ENCODE peak calls at places on chromosomes 2 and 18, in seven cellular contexts. A is lower leg skin, J is thoracic aorta, X is heart right ventricle, D is colonic mucosa, O is A549, G is cardiac muscle cell. C is an unnamed sample.

GRCh38 chr18:32339062-32339461 is 131.6 kb downstream of the GAREM1 start:
- DNase-seq in X (no peak), A (no peak), J (no peak), D (no peak), G (no peak), O (no peak), C (no peak)

GRCh38 chr2:41129988-41130387 is 678.1 kb upstream of the SLC8A1 start:
- DNase-seq in D (no peak), O (no peak), J (no peak), X (no peak), G (no peak), A (no peak), C (no peak)

GRCh38 chr2:105796131-105796638 is 51.5 kb downstream of the NCK2 start:
- DNase-seq in G (peak), A (peak), O (no peak), D (no peak), X (no peak), J (no peak), C (no peak)

GRCh38 chr2:199602271-199602895 is 144.6 kb upstream of the SATB2 start:
- DNase-seq in J (no peak), O (peak), X (no peak), G (peak), D (peak), A (no peak), C (no peak)

GRCh38 chr18:10023853-10024638 is 110.2 kb downstream of the VAPA start:
- DNase-seq in X (no peak), G (no peak), J (no peak), O (no peak), D (no peak), A (peak), C (no peak)

GRCh38 chr2:227536445-227536844 is 62.2 kb upstream of the SCYGR2 start:
- DNase-seq in D (no peak), O (peak), X (no peak), A (no peak), J (no peak), G (peak), C (no peak)

GRCh38 chr2:109611467-109612095 is 2.2 kb downstream of the SEPTIN10 start:
- DNase-seq in O (peak), G (peak), D (no peak), A (no peak), X (no peak), J (no peak), C (no peak)

GRCh38 chr2:218605438-218605837 is 2.3 kb upstream of the PLCD4 start:
- DNase-seq in O (no peak), X (peak), D (no peak), J (no peak), A (no peak), G (peak), C (no peak)

GRCh38 chr2:98589489-98589888 is 18.8 kb downstream of the COA5 start:
- DNase-seq in G (no peak), X (no peak), A (no peak), O (no peak), J (no peak), D (no peak), C (no peak)

GRCh38 chr2:119439574-119440500 is 8.2 kb downstream of the TMEM37 start:
- DNase-seq in X (no peak), G (no peak), D (no peak), J (no peak), O (no peak), A (no peak), C (no peak)

GRCh38 chr2:177284531-177284930 is 20.0 kb upstream of the NFE2L2 start:
- DNase-seq in D (no peak), O (no peak), J (no peak), A (no peak), G (no peak), X (no peak), C (no peak)

GRCh38 chr2:105765415-105766299 is 20.9 kb downstream of the NCK2 start:
- DNase-seq in D (no peak), G (no peak), A (peak), O (no peak), J (no peak), X (no peak), C (no peak)

GRCh38 chr2:43246641-43247040 is 20.2 kb upstream of the ZFP36L2 start:
- DNase-seq in O (no peak), G (no peak), X (no peak), A (no peak), D (no peak), J (no peak), C (no peak)

DNA sequence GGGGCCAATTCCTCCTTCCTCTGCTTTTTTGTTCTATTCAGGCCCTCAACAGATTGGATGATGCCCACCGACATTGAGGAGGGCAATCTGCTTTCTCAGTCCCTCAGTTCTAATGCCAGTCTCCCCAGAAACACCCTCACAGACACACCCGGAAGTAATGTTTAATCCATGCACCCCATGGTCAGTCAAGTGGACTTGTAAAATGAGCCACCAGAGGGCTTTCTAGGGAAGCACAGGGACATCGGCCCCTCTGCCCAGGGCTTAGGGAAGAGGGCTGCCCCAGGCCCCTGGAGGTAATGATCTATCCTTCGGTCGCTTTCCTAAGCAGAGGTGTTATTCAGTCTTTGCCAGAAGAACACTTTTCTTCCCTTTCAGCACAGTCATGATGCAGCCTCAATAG is 107.4 kb downstream of the PDCL3 start:
- DNase-seq in D (no peak), A (no peak), X (no peak), J (no peak), G (no peak), O (no peak), C (no peak)
- TF ChIP-seq CTCF in D (no peak), A (no peak), X (no peak), J (no peak), G (no peak), O (no peak), C (no peak)

GRCh38 chr2:88059979-88060906 is 4.7 kb upstream of the KRCC1 start:
- DNase-seq in X (no peak), J (no peak), A (no peak), G (peak), D (no peak), O (peak), C (no peak)
- TF ChIP-seq CTCF in X (peak), J (peak), A (peak), G (peak), D (peak), O (peak), C (peak)

GRCh38 chr18:52343138-52343537 is 3.1 kb downstream of the DCC start:
- DNase-seq in D (no peak), O (peak), J (no peak), X (no peak), G (no peak), A (no peak), C (no peak)
- TF ChIP-seq CTCF in D (no peak), O (peak), J (no peak), X (no peak), G (no peak), A (no peak), C (no peak)

GRCh38 chr2:137943948-137944347 is 20.3 kb upstream of the HNMT start:
- DNase-seq in J (no peak), A (no peak), D (no peak), O (no peak), G (no peak), X (no peak), C (no peak)
- TF ChIP-seq CTCF in J (no peak), A (no peak), D (no peak), O (no peak), G (no peak), X (no peak), C (no peak)

GRCh38 chr2:46878886-46879285 is 36.7 kb downstream of the MCFD2 start:
- DNase-seq in D (no peak), G (peak), X (peak), O (peak), A (peak), J (peak), C (no peak)
- TF ChIP-seq CTCF in D (no peak), G (no peak), X (no peak), O (no peak), A (no peak), J (no peak), C (no peak)

GRCh38 chr2:197209274-197209673 is 101.3 kb downstream of the ANKRD44 start:
- DNase-seq in D (no peak), A (no peak), J (no peak), G (no peak), O (no peak), X (no peak), C (no peak)

GRCh38 chr2:197207106-197207505 is 103.5 kb downstream of the ANKRD44 start:
- DNase-seq in O (no peak), D (no peak), G (no peak), J (no peak), A (no peak), X (no peak), C (no peak)

GRCh38 chr2:197207608-197208007 is 103.0 kb downstream of the ANKRD44 start:
- DNase-seq in X (no peak), J (no peak), A (no peak), D (no peak), G (no peak), O (no peak), C (no peak)

GRCh38 chr2:197208841-197209240 is 101.7 kb downstream of the ANKRD44 start:
- DNase-seq in O (no peak), D (no peak), J (no peak), X (no peak), A (no peak), G (no peak), C (no peak)

GRCh38 chr2:197208029-197208428 is 102.6 kb downstream of the ANKRD44 start:
- DNase-seq in G (no peak), X (no peak), D (no peak), O (no peak), J (no peak), A (no peak), C (no peak)
- TF ChIP-seq CTCF in G (no peak), X (no peak), D (no peak), O (no peak), J (no peak), A (no peak), C (no peak)

GRCh38 chr2:163571423-163572102 is 164.2 kb downstream of the FIGN start:
- DNase-seq in D (no peak), O (peak), J (no peak), X (no peak), G (no peak), A (no peak), C (no peak)

GRCh38 chr2:163570391-163570790 is 165.4 kb downstream of the FIGN start:
- DNase-seq in J (no peak), G (no peak), A (no peak), X (no peak), O (no peak), D (no peak), C (no peak)

GRCh38 chr2:163573652-163574051 is 162.2 kb downstream of the FIGN start:
- DNase-seq in O (no peak), X (no peak), G (no peak), J (no peak), A (no peak), D (no peak), C (no peak)

GRCh38 chr2:163574309-163574708 is 161.5 kb downstream of the FIGN start:
- DNase-seq in O (no peak), X (no peak), J (no peak), A (no peak), D (no peak), G (no peak), C (no peak)
- TF ChIP-seq CTCF in O (no peak), X (no peak), J (no peak), A (no peak), D (no peak), G (no peak), C (no peak)

DNA sequence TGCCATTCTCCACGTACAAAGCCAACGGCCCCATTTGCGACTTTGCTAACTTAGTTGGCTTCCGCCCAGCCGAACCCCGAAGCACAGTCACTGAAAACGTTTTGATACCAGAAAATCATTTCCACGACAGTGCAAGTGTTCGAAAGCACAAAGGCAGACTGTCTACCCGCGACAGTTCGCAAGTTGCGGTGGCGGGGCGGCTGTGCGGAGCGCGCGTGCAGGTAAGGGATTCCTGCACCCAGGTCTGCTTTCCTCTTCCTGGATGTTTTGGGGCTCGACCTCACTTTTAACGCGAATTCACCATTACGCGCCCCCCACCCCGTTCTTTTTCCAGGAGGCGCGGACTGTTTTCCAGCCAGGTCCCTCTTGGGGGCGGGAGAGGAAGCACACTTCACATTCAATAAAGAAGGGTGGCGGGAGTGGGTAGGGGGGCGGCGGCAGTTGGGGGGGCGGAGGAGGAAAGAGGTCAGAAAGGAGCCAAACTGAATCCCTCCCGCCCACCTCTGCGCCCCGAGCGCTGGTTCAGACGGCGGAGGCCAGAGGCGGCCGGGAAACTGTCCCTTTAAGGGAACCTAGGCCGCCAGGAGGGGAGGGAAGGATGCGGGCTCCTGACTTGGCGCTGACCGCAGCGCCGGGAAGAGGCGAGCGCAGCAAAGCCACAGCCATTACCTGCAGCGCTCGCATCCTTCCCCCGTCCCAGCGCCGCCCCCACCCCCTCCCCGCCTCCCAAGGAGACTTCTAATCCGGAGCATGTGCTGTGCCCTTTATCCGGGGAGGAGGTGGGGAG is 107.5 kb upstream of the KCTD1 start:
- DNase-seq in O (peak), X (peak), G (peak), A (peak), J (no peak), D (peak), C (peak)
- TF ChIP-seq CTCF in O (no peak), X (no peak), G (peak), A (no peak), J (peak), D (no peak), C (no peak)

GRCh38 chr2:67048314-67048713 is 348.8 kb upstream of the ETAA1 start:
- DNase-seq in O (no peak), A (no peak), X (no peak), J (no peak), G (no peak), D (no peak), C (no peak)
- TF ChIP-seq CTCF in O (no peak), A (no peak), X (no peak), J (no peak), G (no peak), D (no peak), C (no peak)

GRCh38 chr2:75243219-75243618 is 43.9 kb upstream of the TACR1 start:
- DNase-seq in G (no peak), D (no peak), A (no peak), J (no peak), O (no peak), X (no peak), C (no peak)

GRCh38 chr2:75246441-75247167 is 47.3 kb upstream of the TACR1 start:
- DNase-seq in G (no peak), J (no peak), O (no peak), D (no peak), X (no peak), A (no peak), C (no peak)

GRCh38 chr2:75238670-75239330 is 39.5 kb upstream of the TACR1 start:
- DNase-seq in D (no peak), J (no peak), O (peak), G (peak), A (no peak), X (no peak), C (no peak)

GRCh38 chr2:75237296-75237695 is 38.0 kb upstream of the TACR1 start:
- DNase-seq in O (no peak), A (no peak), X (no peak), J (no peak), G (no peak), D (no peak), C (no peak)

GRCh38 chr2:75241696-75242095 is 42.4 kb upstream of the TACR1 start:
- DNase-seq in X (no peak), G (peak), O (peak), A (no peak), D (no peak), J (no peak), C (no peak)
- TF ChIP-seq CTCF in X (no peak), G (peak), O (no peak), A (no peak), D (no peak), J (no peak), C (no peak)

C was measured in endothelial cell.